ENCODE peak calls at places on chromosomes 3 and 15, in six cellular contexts. M, E, C, Q, Y and K are unnamed samples.
A peak's percentile ranks its signal among the peaks of the same experiment; 100 is the strongest.

GRCh38 chr3:78430741-78431140 is 1337.1 kb downstream of the ROBO1 start:
- DNase-seq in M (no peak), E (no peak), C (no peak), Q (no peak), Y (no peak), K (no peak)

GRCh38 chr3:46860381-46861292 is 2.6 kb downstream of the MYL3 start:
- DNase-seq in M (peak; percentile 34), E (peak; percentile 54), C (no peak), Q (peak; percentile 44), Y (no peak), K (no peak)

GRCh38 chr15:94135748-94136147 is 95.6 kb upstream of the MCTP2 start:
- DNase-seq in M (peak; percentile 4), E (no peak), C (no peak), Q (no peak), Y (no peak), K (no peak)

GRCh38 chr3:90145094-90145810 is 1037.8 kb downstream of the EPHA3 start:
- DNase-seq in M (no peak), E (no peak), C (no peak), Q (no peak), Y (no peak), K (no peak)

GRCh38 chr3:182284793-182285192 is 508.5 kb upstream of the ATP11B start:
- DNase-seq in M (no peak), E (no peak), C (no peak), Q (no peak), Y (peak; percentile 10), K (no peak)

GRCh38 chr3:47984089-47984759 is 32.0 kb downstream of the MAP4 start:
- DNase-seq in M (peak; percentile 41), E (no peak), C (no peak), Q (no peak), Y (no peak), K (no peak)

GRCh38 chr3:123788706-123789105 is 95.4 kb downstream of the MYLK start:
- DNase-seq in M (no peak), E (no peak), C (no peak), Q (no peak), Y (no peak), K (no peak)

GRCh38 chr3:8953336-8953735 is 9.9 kb downstream of the RAD18 start:
- DNase-seq in M (no peak), E (no peak), C (no peak), Q (no peak), Y (no peak), K (no peak)

GRCh38 chr3:54045416-54045815 is 76.9 kb upstream of the CACNA2D3 start:
- DNase-seq in M (no peak), E (no peak), C (no peak), Q (peak; percentile 6), Y (no peak), K (no peak)

GRCh38 chr3:47323431-47324277 is 40.9 kb downstream of the KLHL18 start:
- DNase-seq in M (no peak), E (peak; percentile 63), C (no peak), Q (no peak), Y (no peak), K (no peak)

GRCh38 chr3:38717603-38718240 is 68.2 kb upstream of the SCN5A start:
- DNase-seq in M (no peak), E (no peak), C (no peak), Q (no peak), Y (no peak), K (no peak)

GRCh38 chr3:191762323-191762960 is 301.5 kb downstream of the PYDC2 start:
- DNase-seq in M (peak; percentile 45), E (no peak), C (no peak), Q (peak; percentile 95), Y (no peak), K (no peak)

GRCh38 chr3:101195951-101196713 is 124.2 kb downstream of the IMPG2 start:
- DNase-seq in M (peak; percentile 66), E (peak; percentile 43), C (peak; percentile 10), Q (peak; percentile 20), Y (no peak), K (no peak)

GRCh38 chr3:3127432-3128010 is 781 bp downstream of the TRNT1 start:
- DNase-seq in M (peak; percentile 19), E (peak; percentile 38), C (peak; percentile 41), Q (peak; percentile 20), Y (no peak), K (no peak)

GRCh38 chr15:88375234-88375926 is 91.8 kb downstream of the MRPL46 start:
- DNase-seq in M (peak; percentile 68), E (peak; percentile 3), C (no peak), Q (no peak), Y (no peak), K (no peak)
- TF ChIP-seq CHD2 in M (no peak), E (no peak), C (no peak), Q (no peak), Y (no peak), K (no peak)

DNA sequence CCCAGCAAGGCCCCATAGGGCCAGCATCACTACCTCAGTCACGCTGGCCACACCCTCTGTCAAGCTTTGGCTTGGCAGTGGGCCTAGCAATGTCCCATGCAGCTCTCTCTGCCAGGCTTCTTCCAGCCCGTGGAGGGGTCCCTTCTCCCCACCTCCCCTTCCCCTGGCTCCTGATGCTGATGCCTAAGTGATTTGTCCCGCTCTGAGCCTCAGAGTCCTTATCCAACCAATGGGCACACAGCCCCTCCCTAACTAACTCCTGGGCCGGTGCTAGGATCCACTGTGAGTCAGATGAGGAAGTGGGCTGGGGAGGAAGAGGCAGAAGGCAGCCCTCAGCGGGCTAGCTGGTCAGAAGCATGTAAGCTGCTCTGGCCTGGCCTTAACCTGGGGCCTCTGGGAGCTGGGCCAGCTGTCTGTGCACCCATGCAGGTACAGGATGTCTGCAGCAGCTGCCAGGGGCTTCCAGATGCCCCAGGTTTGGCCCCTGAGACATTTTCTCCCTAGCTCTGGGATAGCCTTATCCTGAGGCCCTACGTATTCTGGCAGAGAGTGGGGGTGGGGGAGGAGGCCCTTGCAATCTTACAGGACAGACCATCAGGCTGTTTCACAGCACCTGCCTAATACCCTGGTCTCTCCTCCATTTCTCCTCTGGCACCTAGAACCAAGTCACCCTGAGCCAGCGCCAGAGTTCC is 740 bp upstream of the ZBTB47 start:
- DNase-seq in M (peak; percentile 70), E (peak; percentile 86), C (peak; percentile 27), Q (peak; percentile 29), Y (no peak), K (peak; percentile 16)
- TF ChIP-seq CHD2 in M (no peak), E (no peak), C (no peak), Q (no peak), Y (no peak), K (no peak)

GRCh38 chr15:61057830-61058529 is 171.1 kb downstream of the RORA start:
- DNase-seq in M (no peak), E (no peak), C (no peak), Q (no peak), Y (no peak), K (no peak)
- TF ChIP-seq CHD2 in M (no peak), E (no peak), C (no peak), Q (no peak), Y (no peak), K (no peak)

DNA sequence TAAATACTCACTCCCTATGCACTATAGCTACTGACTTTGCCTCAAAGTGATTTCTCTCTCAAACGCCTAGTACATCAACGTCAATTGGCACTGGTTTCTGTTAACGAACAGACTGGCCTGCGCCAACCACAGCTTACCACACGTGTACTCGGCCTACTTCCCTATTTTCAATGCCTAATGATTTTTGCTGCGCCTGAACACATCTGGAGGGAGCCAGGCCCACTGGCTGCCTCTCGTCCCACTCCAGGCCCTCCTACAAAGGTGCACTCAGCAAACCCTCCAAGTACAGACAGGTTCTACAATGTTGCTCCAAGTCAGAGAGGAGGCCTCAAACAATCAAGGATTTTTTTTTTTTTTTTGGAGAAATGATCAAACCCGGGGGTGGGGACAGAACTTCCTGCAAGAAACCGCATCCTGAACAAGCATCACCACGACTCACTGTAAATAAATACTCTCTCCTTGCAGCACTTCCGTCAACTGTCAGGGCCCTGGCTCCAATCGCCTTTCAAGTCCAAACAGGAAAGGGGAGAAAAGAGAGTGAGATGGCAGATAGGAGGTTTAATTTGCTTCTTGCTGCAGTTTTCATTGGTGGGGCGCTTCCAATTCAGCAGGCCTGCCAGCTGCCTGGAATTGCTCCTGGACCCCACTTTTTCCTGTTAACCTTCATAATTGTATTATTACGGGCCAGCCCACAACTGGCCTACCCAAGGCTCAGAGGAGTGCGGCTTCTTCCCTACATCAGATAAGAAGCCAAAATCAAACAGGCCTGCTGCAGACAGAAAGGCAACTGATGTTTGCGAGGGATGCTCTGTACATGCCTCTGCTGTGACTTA is 139.3 kb downstream of the FOXP1 start:
- DNase-seq in M (no peak), E (peak; percentile 17), C (peak; percentile 73), Q (no peak), Y (no peak), K (peak; percentile 82)
- TF ChIP-seq CHD2 in M (no peak), E (no peak), C (peak; percentile 63), Q (no peak), Y (no peak), K (no peak)

GRCh38 chr3:39810647-39811161 is 1.3 kb downstream of the MYRIP start:
- DNase-seq in M (no peak), E (no peak), C (no peak), Q (no peak), Y (no peak), K (no peak)

GRCh38 chr3:39809995-39810595 is 686 bp downstream of the MYRIP start:
- DNase-seq in M (no peak), E (no peak), C (no peak), Q (no peak), Y (no peak), K (no peak)

GRCh38 chr3:39811561-39811960 is 2.2 kb downstream of the MYRIP start:
- DNase-seq in M (no peak), E (no peak), C (no peak), Q (no peak), Y (no peak), K (no peak)

GRCh38 chr3:39812537-39812936 is 3.1 kb downstream of the MYRIP start:
- DNase-seq in M (no peak), E (peak; percentile 12), C (peak; percentile 31), Q (peak; percentile 6), Y (no peak), K (no peak)

GRCh38 chr3:39814007-39814406 is 4.6 kb downstream of the MYRIP start:
- DNase-seq in M (no peak), E (no peak), C (no peak), Q (no peak), Y (no peak), K (no peak)
- TF ChIP-seq CHD2 in M (no peak), E (no peak), C (no peak), Q (no peak), Y (no peak), K (no peak)

DNA sequence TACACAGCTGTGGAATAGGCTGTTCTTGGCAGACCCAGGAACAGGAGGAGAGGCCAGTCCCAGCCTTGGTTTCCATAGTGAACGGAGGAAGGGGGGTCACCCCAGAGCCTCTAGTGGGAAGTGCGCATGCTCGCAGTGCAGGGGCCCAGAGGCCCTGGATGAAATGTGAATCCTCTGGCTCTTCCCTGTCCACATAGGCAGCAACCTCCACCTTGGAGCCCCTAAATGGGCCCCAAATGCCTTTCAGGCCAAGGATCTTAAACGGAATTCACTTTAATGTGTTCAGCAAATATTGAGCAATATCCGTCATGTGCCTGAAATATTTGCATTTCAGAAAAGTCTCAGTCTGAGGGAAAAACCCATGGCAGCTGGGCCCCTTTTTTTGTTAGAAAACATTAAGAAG is 3.3 kb upstream of the NDN start:
- DNase-seq in M (no peak), E (peak; percentile 11), C (peak; percentile 41), Q (peak; percentile 93), Y (no peak), K (no peak)
- TF ChIP-seq CHD2 in M (no peak), E (no peak), C (no peak), Q (no peak), Y (no peak), K (no peak)